ENCODE peak calls at places on chromosome 1, in five cellular contexts. One of them, this sample, is unnamed.
A peak's percentile ranks its signal among the peaks of the same experiment; 100 is the strongest.

GRCh38 chr1:153534226-153534932 is 1.4 kb downstream of the S100A6 start:
- DNase-seq in GM12891: no peak
- DNase-seq in foreskin fibroblast: no peak
- DNase-seq in occipital lobe: no peak
- DNase-seq in fibroblast of mammary gland: peak; percentile 74
- DNase-seq in this sample: no peak

GRCh38 chr1:184465489-184466146 is 78.8 kb downstream of the C1orf21 start:
- DNase-seq in foreskin fibroblast: no peak
- DNase-seq in GM12891: no peak
- DNase-seq in occipital lobe: no peak
- DNase-seq in fibroblast of mammary gland: peak; percentile 8
- DNase-seq in this sample: no peak

GRCh38 chr1:162916407-162916806 is 55.4 kb upstream of the CCDC190 start:
- DNase-seq in fibroblast of mammary gland: peak; percentile 69
- DNase-seq in GM12891: no peak
- DNase-seq in occipital lobe: no peak
- DNase-seq in foreskin fibroblast: peak; percentile 41
- DNase-seq in this sample: no peak

GRCh38 chr1:23020731-23021130 is 1.5 kb downstream of the KDM1A start:
- DNase-seq in fibroblast of mammary gland: no peak
- DNase-seq in GM12891: no peak
- DNase-seq in occipital lobe: no peak
- DNase-seq in foreskin fibroblast: no peak
- DNase-seq in this sample: no peak

GRCh38 chr1:45542591-45542990 is 8.0 kb upstream of the AKR1A1 start:
- DNase-seq in occipital lobe: no peak
- DNase-seq in fibroblast of mammary gland: no peak
- DNase-seq in foreskin fibroblast: no peak
- DNase-seq in GM12891: no peak
- DNase-seq in this sample: no peak

GRCh38 chr1:113963281-113963906 is 15.9 kb upstream of the OLFML3 start:
- DNase-seq in GM12891: no peak
- DNase-seq in occipital lobe: no peak
- DNase-seq in fibroblast of mammary gland: no peak
- DNase-seq in foreskin fibroblast: no peak
- DNase-seq in this sample: no peak

GRCh38 chr1:107018445-107018844 is 38.0 kb upstream of the PRMT6 start:
- DNase-seq in foreskin fibroblast: no peak
- DNase-seq in occipital lobe: no peak
- DNase-seq in fibroblast of mammary gland: no peak
- DNase-seq in GM12891: no peak
- DNase-seq in this sample: no peak

GRCh38 chr1:38038836-38039235 is 7.8 kb downstream of the POU3F1 start:
- DNase-seq in GM12891: no peak
- DNase-seq in occipital lobe: no peak
- DNase-seq in fibroblast of mammary gland: peak; percentile 65
- DNase-seq in foreskin fibroblast: no peak
- DNase-seq in this sample: no peak

GRCh38 chr1:228978486-228979324 is 243.4 kb downstream of the RHOU start:
- DNase-seq in foreskin fibroblast: peak; percentile 16
- DNase-seq in occipital lobe: no peak
- DNase-seq in GM12891: no peak
- DNase-seq in fibroblast of mammary gland: peak; percentile 49
- DNase-seq in this sample: no peak

GRCh38 chr1:234262007-234262753 is 111.1 kb upstream of the COA6 start:
- DNase-seq in GM12891: no peak
- DNase-seq in occipital lobe: no peak
- DNase-seq in fibroblast of mammary gland: no peak
- DNase-seq in foreskin fibroblast: no peak
- DNase-seq in this sample: no peak

GRCh38 chr1:112935474-112936289 is 20.3 kb downstream of the SLC16A1 start:
- DNase-seq in fibroblast of mammary gland: peak; percentile 55
- DNase-seq in occipital lobe: no peak
- DNase-seq in GM12891: no peak
- DNase-seq in foreskin fibroblast: peak; percentile 21
- DNase-seq in this sample: peak; percentile 72

GRCh38 chr1:6475381-6476133 is 9.6 kb upstream of the TNFRSF25 start:
- DNase-seq in foreskin fibroblast: no peak
- DNase-seq in fibroblast of mammary gland: peak; percentile 20
- DNase-seq in GM12891: peak; percentile 95
- DNase-seq in occipital lobe: no peak
- DNase-seq in this sample: no peak

GRCh38 chr1:189424746-189425331 is 1052.8 kb downstream of the BRINP3 start:
- DNase-seq in occipital lobe: no peak
- DNase-seq in fibroblast of mammary gland: no peak
- DNase-seq in foreskin fibroblast: no peak
- DNase-seq in GM12891: no peak
- DNase-seq in this sample: no peak

GRCh38 chr1:24749257-24749656 is 4.0 kb downstream of the CLIC4 start:
- DNase-seq in fibroblast of mammary gland: no peak
- DNase-seq in foreskin fibroblast: no peak
- DNase-seq in GM12891: no peak
- DNase-seq in occipital lobe: no peak
- DNase-seq in this sample: no peak

GRCh38 chr1:207049974-207050391 is 1.0 kb downstream of the YOD1 start:
- DNase-seq in foreskin fibroblast: peak; percentile 39
- DNase-seq in GM12891: peak; percentile 35
- DNase-seq in occipital lobe: no peak
- DNase-seq in fibroblast of mammary gland: peak; percentile 63
- DNase-seq in this sample: peak; percentile 34

GRCh38 chr1:118945460-118945859 is 42.7 kb downstream of the TBX15 start:
- DNase-seq in fibroblast of mammary gland: peak; percentile 78
- DNase-seq in GM12891: no peak
- DNase-seq in foreskin fibroblast: no peak
- DNase-seq in occipital lobe: no peak
- DNase-seq in this sample: no peak

GRCh38 chr1:94658221-94658620 is 116.7 kb upstream of the F3 start:
- DNase-seq in GM12891: no peak
- DNase-seq in foreskin fibroblast: peak; percentile 57
- DNase-seq in occipital lobe: no peak
- DNase-seq in fibroblast of mammary gland: peak; percentile 86
- DNase-seq in this sample: no peak

GRCh38 chr1:157147906-157148717 is 9.9 kb upstream of the ETV3 start:
- DNase-seq in occipital lobe: no peak
- DNase-seq in GM12891: no peak
- DNase-seq in fibroblast of mammary gland: peak; percentile 14
- DNase-seq in foreskin fibroblast: no peak
- DNase-seq in this sample: no peak

This sample was measured in fibroblast of the conjunctiva.